ENCODE peak calls at places on chromosomes 13 and 19, in ten cellular contexts. Q is IMR-90; B is fibroblast of lung; P is WERI-Rb-1; H is gastrocnemius medialis; W is sigmoid colon; Z is CD4-positive, alpha-beta T cell; D is body of pancreas; X is H9; U is brain microvascular endothelial cell. R is an unnamed sample.

GRCh38 chr19:49857834-49858590 is 7.1 kb downstream of the PTOV1 start:
- DNase-seq in Q (no peak), B (no peak), P (peak), H (no peak), W (no peak), Z (no peak), D (no peak), X (no peak), U (no peak), R (no peak)

GRCh38 chr19:17996826-17997316 is 11.1 kb upstream of the ARRDC2 start:
- DNase-seq in Q (peak), B (peak), P (peak), H (peak), W (peak), Z (peak), D (peak), X (peak), U (peak), R (no peak)

GRCh38 chr13:71629167-71629566 is 237.8 kb downstream of the DACH1 start:
- DNase-seq in Q (no peak), B (no peak), P (no peak), H (no peak), W (no peak), Z (no peak), D (no peak), X (no peak), U (no peak), R (no peak)

GRCh38 chr13:102399791-102400618 is 1.8 kb downstream of the FGF14 start:
- DNase-seq in Q (no peak), B (peak), P (peak), H (no peak), W (peak), Z (no peak), D (peak), X (peak), U (no peak), R (no peak)

GRCh38 chr13:112905990-112906641 is 62.9 kb upstream of the MCF2L start:
- DNase-seq in Q (no peak), B (no peak), P (peak), H (no peak), W (no peak), Z (no peak), D (no peak), X (peak), U (no peak), R (no peak)

GRCh38 chr19:39082745-39083598 is 1.2 kb upstream of the ACP7 start:
- DNase-seq in Q (no peak), B (no peak), P (no peak), H (no peak), W (no peak), Z (no peak), D (no peak), X (no peak), U (no peak), R (no peak)

GRCh38 chr19:10474962-10475451 is 28.1 kb downstream of the KEAP1 start:
- DNase-seq in Q (no peak), B (no peak), P (no peak), H (no peak), W (no peak), Z (no peak), D (no peak), X (no peak), U (no peak), R (no peak)

GRCh38 chr13:36998624-36999041 is 507 bp downstream of the ALG5 start:
- DNase-seq in Q (no peak), B (no peak), P (peak), H (no peak), W (no peak), Z (peak), D (peak), X (peak), U (no peak), R (no peak)

GRCh38 chr13:46602531-46602930 is 49.6 kb downstream of the LRCH1 start:
- DNase-seq in Q (no peak), B (no peak), P (no peak), H (no peak), W (no peak), Z (no peak), D (no peak), X (no peak), U (no peak), R (no peak)

GRCh38 chr13:51221674-51222509 is at the start of gene FAM124A:
- DNase-seq in Q (peak), B (peak), P (peak), H (no peak), W (peak), Z (peak), D (peak), X (no peak), U (no peak), R (no peak)

GRCh38 chr13:74683411-74683810 is 549.2 kb upstream of the KLF12 start:
- DNase-seq in Q (no peak), B (no peak), P (peak), H (no peak), W (no peak), Z (no peak), D (no peak), X (no peak), U (no peak), R (no peak)

GRCh38 chr19:41545547-41545946 is 30.4 kb upstream of the CEACAM21 start:
- DNase-seq in Q (no peak), B (no peak), P (no peak), H (no peak), W (peak), Z (no peak), D (no peak), X (no peak), U (no peak), R (no peak)

GRCh38 chr19:15464394-15465385 is at the start of gene RASAL3:
- DNase-seq in Q (no peak), B (no peak), P (no peak), H (no peak), W (no peak), Z (peak), D (no peak), X (peak), U (no peak), R (no peak)

GRCh38 chr13:77810430-77810829 is 108.2 kb downstream of the EDNRB start:
- DNase-seq in Q (peak), B (peak), P (no peak), H (no peak), W (no peak), Z (no peak), D (no peak), X (no peak), U (no peak), R (no peak)

GRCh38 chr13:63938851-63939250 is 2523.2 kb upstream of the PCDH20 start:
- DNase-seq in Q (peak), B (peak), P (no peak), H (no peak), W (no peak), Z (no peak), D (no peak), X (no peak), U (peak), R (no peak)

GRCh38 chr19:1101337-1101698 is 2.5 kb upstream of the GPX4 start:
- DNase-seq in Q (no peak), B (no peak), P (no peak), H (no peak), W (peak), Z (no peak), D (peak), X (no peak), U (no peak), R (no peak)

GRCh38 chr19:4609878-4610511 is 29.3 kb upstream of the TNFAIP8L1 start:
- DNase-seq in Q (no peak), B (no peak), P (peak), H (no peak), W (no peak), Z (no peak), D (peak), X (peak), U (no peak), R (no peak)

GRCh38 chr19:27744926-27745844 is 1467.8 kb downstream of the UQCRFS1 start:
- DNase-seq in Q (no peak), B (no peak), P (no peak), H (no peak), W (peak), Z (no peak), D (no peak), X (peak), U (no peak), R (no peak)

GRCh38 chr19:53942001-53942786 is 20.5 kb upstream of the CACNG8 start:
- DNase-seq in Q (no peak), B (no peak), P (peak), H (no peak), W (no peak), Z (no peak), D (no peak), X (peak), U (peak), R (no peak)

GRCh38 chr13:26468203-26468602 is 89.3 kb upstream of the WASF3 start:
- DNase-seq in Q (no peak), B (no peak), P (no peak), H (no peak), W (no peak), Z (no peak), D (no peak), X (no peak), U (no peak), R (no peak)

GRCh38 chr19:40253611-40254092 is 27.2 kb upstream of the CCNP start:
- DNase-seq in Q (no peak), B (no peak), P (no peak), H (no peak), W (no peak), Z (no peak), D (no peak), X (no peak), U (no peak), R (no peak)

GRCh38 chr13:100534147-100534818 is 54.3 kb downstream of the GGACT start:
- DNase-seq in Q (no peak), B (no peak), P (no peak), H (no peak), W (peak), Z (no peak), D (no peak), X (no peak), U (no peak), R (no peak)

GRCh38 chr19:39645800-39646411 is 9.8 kb upstream of the LGALS16 start:
- DNase-seq in Q (peak), B (peak), P (no peak), H (no peak), W (no peak), Z (no peak), D (no peak), X (no peak), U (peak), R (no peak)

GRCh38 chr19:28884786-28885476 is 328.0 kb downstream of the UQCRFS1 start:
- DNase-seq in Q (no peak), B (no peak), P (no peak), H (no peak), W (no peak), Z (no peak), D (no peak), X (no peak), U (no peak), R (no peak)

GRCh38 chr13:50131998-50132936 is 117.0 kb downstream of the KCNRG start:
- DNase-seq in Q (no peak), B (peak), P (no peak), H (no peak), W (no peak), Z (no peak), D (no peak), X (peak), U (no peak), R (no peak)

GRCh38 chr19:46621191-46622117 is 3.4 kb downstream of the PTGIR start:
- DNase-seq in Q (peak), B (no peak), P (peak), H (no peak), W (no peak), Z (no peak), D (no peak), X (no peak), U (no peak), R (no peak)
- TF ChIP-seq CTCF in Q (no peak), B (no peak), P (peak), H (no peak), W (no peak), Z (no peak), D (no peak), X (peak), U (peak), R (no peak)

GRCh38 chr13:44157614-44158013 is 216.0 kb upstream of the SERP2 start:
- DNase-seq in Q (no peak), B (peak), P (no peak), H (peak), W (no peak), Z (no peak), D (no peak), X (no peak), U (no peak), R (no peak)

GRCh38 chr13:44158055-44158655 is 215.5 kb upstream of the SERP2 start:
- DNase-seq in Q (no peak), B (no peak), P (no peak), H (peak), W (no peak), Z (no peak), D (no peak), X (no peak), U (no peak), R (no peak)

GRCh38 chr13:44153536-44153935 is 220.1 kb upstream of the SERP2 start:
- DNase-seq in Q (no peak), B (no peak), P (no peak), H (no peak), W (no peak), Z (no peak), D (no peak), X (no peak), U (no peak), R (no peak)

GRCh38 chr13:44156294-44156658 is 217.3 kb upstream of the SERP2 start:
- DNase-seq in Q (no peak), B (no peak), P (no peak), H (no peak), W (no peak), Z (no peak), D (no peak), X (no peak), U (no peak), R (no peak)

DNA sequence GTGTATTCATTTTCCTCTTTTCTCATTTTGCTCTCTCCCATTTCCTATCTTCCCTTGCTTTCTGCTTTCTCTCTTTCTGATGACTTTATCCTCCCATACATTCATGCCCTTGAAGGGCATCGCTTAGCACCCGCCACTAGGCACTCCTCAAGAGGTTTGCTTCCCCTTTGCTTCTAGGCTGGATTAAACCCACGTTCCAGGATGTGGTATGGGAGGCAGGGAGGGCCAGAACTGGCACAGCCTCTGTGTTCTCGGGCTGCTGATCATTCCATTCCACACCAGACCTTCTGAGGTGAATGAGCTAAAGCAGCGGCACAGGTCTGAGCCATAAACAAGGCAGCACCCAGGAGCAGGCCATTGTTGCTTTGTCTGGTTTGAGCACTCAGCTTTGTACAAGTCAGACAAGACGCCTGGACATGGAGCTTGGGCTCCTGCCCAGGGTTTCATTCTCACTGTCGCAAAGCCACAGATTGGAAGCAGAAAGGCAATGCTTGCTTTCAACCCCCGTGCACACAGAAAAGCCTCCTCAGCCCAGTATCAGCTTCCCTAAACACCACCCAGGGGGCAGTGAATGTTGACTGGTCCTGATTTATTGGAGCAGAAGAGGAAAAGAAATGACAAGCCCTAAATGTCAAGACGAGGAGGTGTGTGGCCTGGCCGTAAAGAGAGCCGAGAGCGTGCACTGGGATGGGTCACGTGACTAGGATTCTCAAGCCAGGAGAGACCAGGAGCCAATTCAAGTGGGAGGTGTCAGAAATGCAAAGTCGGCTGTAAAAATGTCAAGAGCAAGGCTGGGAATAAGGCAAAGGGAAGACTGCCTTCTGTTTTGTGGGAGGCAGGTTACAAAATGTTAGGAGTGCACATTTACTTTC is 218.0 kb upstream of the SERP2 start:
- DNase-seq in Q (peak), B (peak), P (no peak), H (peak), W (peak), Z (no peak), D (peak), X (peak), U (no peak), R (peak)
- H3K27ac ChIP-seq in Q (no peak), B (no peak), P (no peak), H (peak), W (peak), Z (no peak), D (peak), X (no peak), U (no peak), R (peak)

GRCh38 chr13:31910633-31911032 is 120.9 kb upstream of the FRY start:
- DNase-seq in Q (no peak), B (no peak), P (no peak), H (no peak), W (no peak), Z (no peak), D (no peak), X (no peak), U (no peak), R (no peak)

GRCh38 chr13:31912641-31913401 is 118.8 kb upstream of the FRY start:
- DNase-seq in Q (no peak), B (no peak), P (no peak), H (no peak), W (no peak), Z (no peak), D (no peak), X (no peak), U (no peak), R (no peak)

GRCh38 chr13:31909889-31910551 is 121.6 kb upstream of the FRY start:
- DNase-seq in Q (peak), B (peak), P (peak), H (no peak), W (no peak), Z (peak), D (peak), X (no peak), U (peak), R (no peak)

GRCh38 chr13:31914843-31915242 is 116.7 kb upstream of the FRY start:
- DNase-seq in Q (no peak), B (no peak), P (no peak), H (no peak), W (no peak), Z (no peak), D (no peak), X (no peak), U (no peak), R (no peak)

DNA sequence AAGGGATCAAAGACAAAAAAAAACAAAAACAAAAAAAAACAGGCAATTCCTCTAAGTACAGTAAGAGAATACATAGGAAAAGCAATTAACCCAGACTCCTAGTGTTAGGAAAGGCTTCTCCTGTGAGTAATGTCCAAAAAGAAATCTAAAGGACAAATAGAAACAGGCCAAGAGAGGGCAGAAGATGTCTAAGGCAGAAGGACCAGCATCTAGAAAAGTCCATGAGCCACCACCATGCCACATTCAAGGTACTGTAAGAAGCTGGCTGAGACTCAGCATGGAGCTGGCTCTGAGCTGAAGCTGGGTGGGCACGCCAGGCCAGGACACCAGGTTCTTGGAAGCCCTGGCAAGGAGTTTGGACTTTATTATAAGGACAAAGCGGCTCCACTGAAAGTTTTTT is 118.1 kb upstream of the FRY start:
- DNase-seq in Q (no peak), B (peak), P (no peak), H (no peak), W (no peak), Z (no peak), D (peak), X (no peak), U (no peak), R (no peak)
- TF ChIP-seq CTCF in Q (no peak), B (no peak), P (no peak), H (no peak), W (no peak), Z (no peak), D (no peak), X (no peak), U (no peak), R (no peak)

GRCh38 chr13:99196466-99197256 is 4.0 kb upstream of the UBAC2 start:
- DNase-seq in Q (no peak), B (no peak), P (no peak), H (no peak), W (no peak), Z (no peak), D (no peak), X (no peak), U (no peak), R (no peak)
- H3K27ac ChIP-seq in Q (no peak), B (no peak), P (no peak), H (no peak), W (no peak), Z (no peak), D (no peak), X (no peak), U (no peak), R (no peak)

GRCh38 chr13:29105779-29106178 is 285.6 kb downstream of the MTUS2 start:
- DNase-seq in Q (no peak), B (no peak), P (no peak), H (no peak), W (no peak), Z (no peak), D (no peak), X (peak), U (no peak), R (no peak)
- TF ChIP-seq CTCF in Q (no peak), B (no peak), P (peak), H (no peak), W (no peak), Z (no peak), D (no peak), X (peak), U (no peak), R (no peak)

GRCh38 chr13:33276581-33276980 is 9.0 kb downstream of the STARD13 start:
- DNase-seq in Q (no peak), B (no peak), P (no peak), H (no peak), W (no peak), Z (no peak), D (no peak), X (no peak), U (no peak), R (no peak)
- H3K27ac ChIP-seq in Q (no peak), B (no peak), P (no peak), H (no peak), W (peak), Z (no peak), D (peak), X (no peak), U (no peak), R (no peak)

GRCh38 chr19:3108775-3109174 is 14.6 kb downstream of the GNA11 start:
- DNase-seq in Q (peak), B (peak), P (peak), H (no peak), W (no peak), Z (peak), D (peak), X (peak), U (peak), R (no peak)
- TF ChIP-seq CTCF in Q (peak), B (peak), P (peak), H (peak), W (peak), Z (peak), D (peak), X (peak), U (peak), R (peak)

DNA sequence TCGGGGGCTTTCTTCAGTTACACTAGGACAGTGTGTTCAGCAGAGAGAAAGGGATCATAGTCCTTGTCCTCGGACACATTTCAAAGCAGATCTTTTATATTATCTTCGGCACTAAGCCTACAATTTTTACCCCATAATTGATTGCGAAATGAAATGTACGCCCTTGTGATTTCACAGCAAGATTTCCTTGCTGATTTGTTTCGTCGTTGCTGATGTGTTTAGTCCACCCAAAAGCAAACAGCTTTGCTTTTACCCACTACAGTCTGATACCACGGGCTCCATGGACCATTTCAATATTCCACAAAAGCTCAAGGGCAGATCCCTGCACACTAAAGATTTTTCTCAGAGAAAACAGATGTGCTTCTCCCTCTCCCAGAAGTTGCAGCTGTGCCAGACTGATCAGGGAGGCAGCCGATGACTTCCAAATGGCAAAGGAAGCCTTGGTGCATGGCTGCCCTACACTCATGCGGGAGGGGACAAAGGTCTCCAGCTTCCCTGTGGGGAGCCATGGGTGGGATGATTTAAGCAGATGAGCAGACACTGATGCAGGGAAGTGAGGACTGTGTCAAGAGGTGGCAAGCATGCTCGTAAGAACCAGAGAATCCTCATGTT is 81.2 kb downstream of the STK24 start:
- DNase-seq in Q (no peak), B (peak), P (no peak), H (no peak), W (no peak), Z (no peak), D (no peak), X (no peak), U (no peak), R (no peak)
- H3K27ac ChIP-seq in Q (peak), B (peak), P (no peak), H (peak), W (peak), Z (no peak), D (peak), X (no peak), U (no peak), R (no peak)

R was measured in thoracic aorta.